ENCODE peak calls at places on chromosomes 1 and 21, in seven cellular contexts. W, I, U, P, O, H and R are unnamed samples.

GRCh38 chr1:170634819-170635410 is 29.0 kb upstream of the PRRX1 start:
- DNase-seq in W (no peak), I (no peak), U (no peak), P (no peak), O (no peak), H (no peak), R (no peak)

GRCh38 chr1:235056937-235057336 is 71.7 kb downstream of the TOMM20 start:
- DNase-seq in W (no peak), I (no peak), U (no peak), P (no peak), O (no peak), H (peak; percentile 46), R (no peak)

GRCh38 chr1:2968471-2968881 is 52.8 kb upstream of the ACTRT2 start:
- DNase-seq in W (no peak), I (peak; percentile 65), U (no peak), P (no peak), O (no peak), H (peak; percentile 69), R (peak; percentile 68)

GRCh38 chr1:72845342-72845741 is 563.0 kb upstream of the NEGR1 start:
- DNase-seq in W (peak; percentile 22), I (no peak), U (no peak), P (no peak), O (no peak), H (no peak), R (no peak)

GRCh38 chr21:28538987-28539622 is 453.6 kb downstream of the LTN1 start:
- DNase-seq in W (no peak), I (no peak), U (no peak), P (no peak), O (no peak), H (peak; percentile 31), R (no peak)

GRCh38 chr21:29105218-29105617 is 25.2 kb upstream of the MAP3K7CL start:
- DNase-seq in W (no peak), I (no peak), U (no peak), P (no peak), O (no peak), H (no peak), R (no peak)

GRCh38 chr1:228370941-228371740 is 35.5 kb downstream of the TRIM11 start:
- DNase-seq in W (no peak), I (peak; percentile 58), U (no peak), P (no peak), O (peak; percentile 66), H (peak; percentile 83), R (no peak)

GRCh38 chr1:77056525-77056924 is 162.7 kb downstream of the PIGK start:
- DNase-seq in W (no peak), I (no peak), U (no peak), P (no peak), O (no peak), H (no peak), R (no peak)

GRCh38 chr1:178262101-178262500 is 168.2 kb downstream of the RASAL2 start:
- DNase-seq in W (no peak), I (no peak), U (no peak), P (no peak), O (no peak), H (no peak), R (peak; percentile 10)

GRCh38 chr21:21232320-21232719 is 234.1 kb downstream of the NCAM2 start:
- DNase-seq in W (peak; percentile 42), I (no peak), U (no peak), P (no peak), O (peak; percentile 43), H (no peak), R (no peak)

GRCh38 chr1:172136925-172137324 is 283.6 kb upstream of the C1orf105 start:
- DNase-seq in W (no peak), I (no peak), U (no peak), P (no peak), O (no peak), H (no peak), R (no peak)

GRCh38 chr1:226738995-226739695 is at the start of gene ITPKB:
- DNase-seq in W (no peak), I (peak; percentile 79), U (peak; percentile 83), P (no peak), O (peak; percentile 52), H (peak; percentile 87), R (peak; percentile 66)

GRCh38 chr1:21565285-21565684 is 56.1 kb downstream of the ALPL start:
- DNase-seq in W (no peak), I (no peak), U (no peak), P (no peak), O (no peak), H (peak; percentile 32), R (no peak)

GRCh38 chr21:46199436-46200373 is 15.4 kb upstream of the SPATC1L start:
- DNase-seq in W (no peak), I (no peak), U (no peak), P (no peak), O (no peak), H (no peak), R (no peak)

GRCh38 chr1:17090844-17091243 is 28.4 kb downstream of the PADI2 start:
- DNase-seq in W (no peak), I (no peak), U (no peak), P (no peak), O (no peak), H (peak; percentile 62), R (no peak)

GRCh38 chr1:155208656-155209372 is at the start of gene MTX1:
- DNase-seq in W (peak; percentile 90), I (peak; percentile 95), U (peak; percentile 91), P (no peak), O (peak; percentile 89), H (peak; percentile 98), R (peak; percentile 95)

GRCh38 chr1:207798847-207799246 is 47.0 kb downstream of the CD46 start:
- DNase-seq in W (no peak), I (no peak), U (peak; percentile 65), P (no peak), O (no peak), H (no peak), R (no peak)

GRCh38 chr1:100187912-100188311 is 9.9 kb upstream of the LRRC39 start:
- DNase-seq in W (no peak), I (peak; percentile 63), U (no peak), P (no peak), O (peak; percentile 91), H (no peak), R (no peak)

GRCh38 chr1:109201123-109201703 is 12.5 kb upstream of the SARS1 start:
- DNase-seq in W (no peak), I (no peak), U (peak; percentile 57), P (no peak), O (peak; percentile 80), H (peak; percentile 95), R (peak; percentile 46)

GRCh38 chr1:53560572-53561487 is 101.6 kb downstream of the DMRTB1 start:
- DNase-seq in W (no peak), I (peak; percentile 50), U (no peak), P (no peak), O (no peak), H (no peak), R (no peak)

GRCh38 chr21:44804762-44805161 is 3.1 kb upstream of the UBE2G2 start:
- DNase-seq in W (no peak), I (no peak), U (no peak), P (no peak), O (peak; percentile 17), H (no peak), R (no peak)

GRCh38 chr1:193211539-193211938 is 25.1 kb upstream of the B3GALT2 start:
- DNase-seq in W (no peak), I (no peak), U (no peak), P (no peak), O (no peak), H (peak; percentile 55), R (no peak)

GRCh38 chr1:98035587-98035986 is 114.8 kb upstream of the DPYD start:
- DNase-seq in W (no peak), I (no peak), U (no peak), P (no peak), O (no peak), H (no peak), R (no peak)

GRCh38 chr1:206769331-206769731 is 1.2 kb upstream of the IL19 start:
- DNase-seq in W (no peak), I (no peak), U (peak; percentile 85), P (no peak), O (no peak), H (no peak), R (peak; percentile 16)

GRCh38 chr1:231045318-231045717 is 5.3 kb upstream of the FAM89A start:
- DNase-seq in W (no peak), I (no peak), U (no peak), P (no peak), O (no peak), H (no peak), R (no peak)

GRCh38 chr1:224137518-224137917 is 23.6 kb downstream of the FBXO28 start:
- DNase-seq in W (no peak), I (no peak), U (no peak), P (no peak), O (no peak), H (no peak), R (no peak)

GRCh38 chr1:97668945-97669344 is 251.9 kb downstream of the DPYD start:
- DNase-seq in W (no peak), I (no peak), U (no peak), P (no peak), O (no peak), H (no peak), R (no peak)

GRCh38 chr1:205583461-205584130 is 48.2 kb downstream of the ELK4 start:
- DNase-seq in W (no peak), I (peak; percentile 41), U (no peak), P (no peak), O (no peak), H (peak; percentile 34), R (no peak)

GRCh38 chr1:3529099-3529729 is 74.7 kb downstream of the ARHGEF16 start:
- DNase-seq in W (no peak), I (no peak), U (no peak), P (no peak), O (no peak), H (peak; percentile 96), R (no peak)

GRCh38 chr1:8027748-8028631 is 1.9 kb upstream of the ERRFI1 start:
- DNase-seq in W (no peak), I (no peak), U (no peak), P (no peak), O (no peak), H (peak; percentile 92), R (no peak)

GRCh38 chr1:29134695-29135028 is 11.0 kb upstream of the TMEM200B start:
- DNase-seq in W (no peak), I (no peak), U (no peak), P (no peak), O (no peak), H (no peak), R (no peak)

GRCh38 chr1:235093685-235094592 is 34.7 kb downstream of the TOMM20 start:
- DNase-seq in W (peak; percentile 83), I (peak; percentile 89), U (peak; percentile 89), P (no peak), O (peak; percentile 82), H (peak; percentile 91), R (peak; percentile 92)

GRCh38 chr1:192573499-192573898 is 2.1 kb upstream of the RGS1 start:
- DNase-seq in W (no peak), I (no peak), U (no peak), P (no peak), O (no peak), H (no peak), R (no peak)